ENCODE peak calls at places on chromosomes 13 and 19, in seven cellular contexts. A is HL-60; F is adrenal gland; N is activated CD8-positive, alpha-beta memory T cell treated with anti-CD3 and anti-CD28 coated beads for 1 hour; D is memory B cell; P is Kasumi-1; E is cardiac fibroblast. Z is an unnamed sample.

GRCh38 chr19:50315773-50316448 is 13.3 kb downstream of the KCNC3 start:
- DNase-seq in F (no peak), D (no peak), P (no peak), E (no peak), N (no peak), A (no peak), Z (no peak)

GRCh38 chr19:2945575-2946184 is 909 bp upstream of the ZNF77 start:
- DNase-seq in F (no peak), E (no peak), N (no peak), D (no peak), P (no peak), A (no peak), Z (no peak)

GRCh38 chr13:31781064-31781463 is 41.7 kb downstream of the RXFP2 start:
- DNase-seq in N (no peak), A (no peak), D (no peak), P (no peak), F (no peak), E (no peak), Z (no peak)

GRCh38 chr13:37207646-37208045 is 102.2 kb upstream of the CSNK1A1L start:
- DNase-seq in A (no peak), N (no peak), P (no peak), D (no peak), F (no peak), E (peak; percentile 57), Z (no peak)

GRCh38 chr13:96744665-96745331 is 249.5 kb downstream of the OXGR1 start:
- DNase-seq in E (no peak), N (no peak), P (no peak), F (no peak), A (no peak), D (no peak), Z (no peak)

GRCh38 chr19:17580470-17581000 is 25.1 kb downstream of the COLGALT1 start:
- DNase-seq in P (no peak), N (no peak), A (no peak), F (no peak), E (no peak), D (no peak), Z (no peak)

GRCh38 chr13:46551410-46552301 is 1.3 kb upstream of the LRCH1 start:
- DNase-seq in F (peak; percentile 70), P (peak; percentile 83), D (peak; percentile 61), E (peak; percentile 82), A (peak; percentile 77), N (peak; percentile 29), Z (peak; percentile 47)

GRCh38 chr19:343941-344624 is 513 bp downstream of the MIER2 start:
- DNase-seq in N (no peak), A (no peak), D (no peak), P (no peak), E (peak; percentile 34), F (no peak), Z (no peak)

GRCh38 chr13:21526707-21527454 is 67.8 kb upstream of the ZDHHC20 start:
- DNase-seq in E (no peak), D (no peak), F (no peak), A (no peak), N (no peak), P (no peak), Z (no peak)

GRCh38 chr19:40466219-40467006 is at the start of gene SPTBN4:
- DNase-seq in N (peak; percentile 42), E (no peak), D (no peak), F (peak; percentile 61), P (no peak), A (no peak), Z (no peak)

GRCh38 chr13:55538424-55538823 is 1602.3 kb upstream of the PRR20A start:
- DNase-seq in A (no peak), P (no peak), E (no peak), N (no peak), F (no peak), D (no peak), Z (no peak)

GRCh38 chr13:32734511-32734910 is 148.3 kb downstream of the PDS5B start:
- DNase-seq in F (no peak), D (no peak), P (no peak), N (no peak), A (no peak), E (peak; percentile 86), Z (no peak)

GRCh38 chr13:91739751-91740150 is 341.3 kb downstream of the GPC5 start:
- DNase-seq in N (no peak), F (no peak), P (no peak), E (no peak), D (no peak), A (no peak), Z (no peak)

GRCh38 chr13:113654175-113654560 is 3.8 kb downstream of the ATP4B start:
- DNase-seq in F (peak; percentile 3), A (no peak), N (no peak), P (no peak), E (no peak), D (no peak), Z (no peak)

GRCh38 chr13:28408235-28408848 is 86.6 kb downstream of the FLT1 start:
- DNase-seq in N (no peak), A (peak; percentile 20), D (no peak), F (peak; percentile 31), E (no peak), P (peak; percentile 29), Z (no peak)

GRCh38 chr19:531009-531752 is 379 bp upstream of the CDC34 start:
- DNase-seq in N (peak; percentile 49), D (peak; percentile 98), E (peak; percentile 72), P (peak; percentile 82), A (peak; percentile 72), F (peak; percentile 78), Z (no peak)

GRCh38 chr13:77696006-77696862 is 1.3 kb upstream of the SLAIN1 start:
- DNase-seq in A (no peak), D (peak; percentile 18), F (no peak), E (no peak), N (no peak), P (peak; percentile 60), Z (no peak)

GRCh38 chr13:99226493-99226892 is 25.8 kb downstream of the UBAC2 start:
- DNase-seq in E (no peak), P (no peak), A (no peak), D (no peak), F (no peak), N (no peak), Z (no peak)

GRCh38 chr19:56137405-56137804 is 3.7 kb upstream of the ZNF444 start:
- DNase-seq in E (no peak), F (no peak), N (no peak), D (no peak), A (no peak), P (no peak), Z (no peak)

GRCh38 chr13:21596722-21597121 is 7.2 kb downstream of the MICU2 start:
- DNase-seq in D (no peak), A (no peak), P (no peak), N (no peak), F (no peak), E (no peak), Z (no peak)

GRCh38 chr13:96650301-96650886 is 343.9 kb downstream of the OXGR1 start:
- DNase-seq in A (no peak), F (no peak), E (peak; percentile 97), D (no peak), N (no peak), P (no peak), Z (no peak)

GRCh38 chr19:51607077-51607476 is 23.1 kb downstream of the SIGLEC5 start:
- DNase-seq in N (no peak), A (no peak), F (no peak), D (peak; percentile 83), P (no peak), E (no peak), Z (no peak)

GRCh38 chr13:112982281-112983041 is 13.4 kb downstream of the MCF2L start:
- DNase-seq in D (no peak), N (no peak), A (no peak), F (no peak), P (no peak), E (no peak), Z (no peak)

GRCh38 chr13:46615888-46616531 is 63.0 kb downstream of the LRCH1 start:
- DNase-seq in P (no peak), F (no peak), N (no peak), E (peak; percentile 41), A (no peak), D (no peak), Z (no peak)

GRCh38 chr19:48095637-48096175 is 14.9 kb downstream of the PLA2G4C start:
- DNase-seq in A (no peak), N (no peak), D (no peak), P (no peak), F (no peak), E (no peak), Z (no peak)

GRCh38 chr19:32876919-32877285 is 7.3 kb upstream of the SLC7A9 start:
- DNase-seq in N (no peak), A (no peak), E (peak; percentile 9), F (no peak), P (no peak), D (no peak), Z (no peak)

GRCh38 chr19:1445185-1445931 is 4.6 kb upstream of the APC2 start:
- DNase-seq in N (peak; percentile 34), E (peak; percentile 53), D (peak; percentile 82), A (peak; percentile 50), P (peak; percentile 59), F (no peak), Z (no peak)

GRCh38 chr13:23586336-23586735 is 16.1 kb downstream of the TNFRSF19 start:
- DNase-seq in N (no peak), D (no peak), E (no peak), P (no peak), A (no peak), F (no peak), Z (no peak)

GRCh38 chr13:99258210-99258860 is at the start of gene GPR18:
- DNase-seq in D (peak; percentile 34), N (no peak), A (no peak), F (no peak), P (no peak), E (no peak), Z (no peak)

GRCh38 chr13:102852556-102852955 is 6.7 kb downstream of the ERCC5 start:
- DNase-seq in A (no peak), D (no peak), P (no peak), F (no peak), N (no peak), E (peak; percentile 31), Z (no peak)

GRCh38 chr19:49064029-49064629 is 489 bp downstream of the NTF4 start:
- DNase-seq in E (no peak), P (no peak), N (no peak), A (no peak), F (no peak), D (no peak), Z (no peak)

GRCh38 chr13:98310485-98311199 is 133.6 kb upstream of the RNF113B start:
- DNase-seq in N (no peak), F (no peak), D (no peak), P (no peak), E (no peak), A (no peak), Z (no peak)

GRCh38 chr19:10712754-10713153 is 5.1 kb upstream of the DNM2 start:
- DNase-seq in P (no peak), A (no peak), N (no peak), E (no peak), D (no peak), F (no peak), Z (no peak)

GRCh38 chr13:21675095-21676007 is 4.5 kb downstream of the FGF9 start:
- DNase-seq in F (peak; percentile 49), N (no peak), D (no peak), P (no peak), E (no peak), A (no peak), Z (no peak)

GRCh38 chr19:18860302-18860700 is 28.5 kb downstream of the UPF1 start:
- DNase-seq in E (no peak), A (no peak), D (no peak), N (no peak), F (no peak), P (no peak), Z (no peak)

GRCh38 chr13:28636078-28636477 is 22.9 kb upstream of the POMP start:
- DNase-seq in N (no peak), E (peak; percentile 52), F (no peak), D (no peak), A (no peak), P (no peak), Z (no peak)

GRCh38 chr19:43465468-43466120 is at the start of gene LYPD3:
- DNase-seq in F (peak; percentile 53), N (no peak), E (peak; percentile 41), D (no peak), P (no peak), A (no peak), Z (no peak)

GRCh38 chr19:35987571-35987896 is 7.5 kb upstream of the SDHAF1 start:
- DNase-seq in A (peak; percentile 11), P (no peak), E (no peak), D (no peak), N (no peak), F (no peak), Z (no peak)